ENCODE peak calls at places on chromosomes 4 and X, in eight cellular contexts. E is KBM-7; Z is RCC 7860; D is stimulated activated CD8-positive, alpha-beta memory T cell treated with anti-CD3 and anti-CD28 coated beads, Interleukin-15, amount 100 ng/mL, for 4 hours; Y is GM03348; V is NCI-H1694; P is HEK293T; G is fibroblast of lung. X is an unnamed sample.

GRCh38 chr4:38980903-38981676 is 51.1 kb downstream of the TMEM156 start:
- DNase-seq in E (no peak), Z (no peak), D (no peak), Y (peak; percentile 50), V (no peak), P (no peak), G (peak; percentile 84), X (no peak)

GRCh38 chr4:139735381-139736256 is 70.0 kb downstream of the MGST2 start:
- DNase-seq in E (no peak), Z (no peak), D (no peak), Y (peak; percentile 35), V (no peak), P (no peak), G (peak; percentile 35), X (no peak)

GRCh38 chr4:172686021-172686420 is 482.6 kb upstream of the GALNT7 start:
- DNase-seq in E (no peak), Z (no peak), D (no peak), Y (no peak), V (no peak), P (no peak), G (no peak), X (no peak)

GRCh38 chr4:142656178-142656577 is 189.9 kb downstream of the INPP4B start:
- DNase-seq in E (peak; percentile 24), Z (no peak), D (no peak), Y (no peak), V (no peak), P (no peak), G (peak; percentile 33), X (peak; percentile 9)

GRCh38 chr4:99462875-99463464 is 27.8 kb upstream of the ADH7 start:
- DNase-seq in E (peak; percentile 63), Z (peak; percentile 56), D (peak; percentile 10), Y (peak; percentile 83), V (peak; percentile 43), P (peak; percentile 74), G (peak; percentile 57), X (peak; percentile 71)

GRCh38 chr4:183905593-183906485 is 732 bp downstream of the STOX2 start:
- DNase-seq in E (peak; percentile 47), Z (no peak), D (no peak), Y (peak; percentile 31), V (no peak), P (peak; percentile 27), G (peak; percentile 45), X (peak; percentile 10)

GRCh38 chr4:85496146-85496849 is 21.3 kb downstream of the ARHGAP24 start:
- DNase-seq in E (no peak), Z (no peak), D (no peak), Y (no peak), V (no peak), P (no peak), G (peak; percentile 60), X (no peak)

GRCh38 chrX:133559909-133560308 is 144.6 kb upstream of the GPC4 start:
- DNase-seq in E (no peak), Z (no peak), D (no peak), Y (no peak), V (no peak), P (no peak), G (no peak), X (no peak)

GRCh38 chr4:123676550-123677229 is 280.1 kb downstream of the SPRY1 start:
- DNase-seq in E (no peak), Z (no peak), D (no peak), Y (no peak), V (no peak), P (no peak), G (peak; percentile 27), X (no peak)

GRCh38 chr4:70613893-70614572 is 14.5 kb upstream of the ENAM start:
- DNase-seq in E (no peak), Z (no peak), D (no peak), Y (no peak), V (no peak), P (no peak), G (no peak), X (no peak)